ENCODE peak calls at places on chromosomes 1 and 21, in nine cellular contexts. E, F, R, O, L, K, C, N and Z are unnamed samples.

GRCh38 chr1:215833936-215834729 is 267.0 kb downstream of the KCTD3 start:
- DNase-seq in E (no peak), F (no peak), R (no peak), O (no peak), L (no peak), K (peak; percentile 68), C (peak; percentile 51), N (no peak), Z (no peak)

GRCh38 chr1:24391882-24392603 is 21.5 kb downstream of the STPG1 start:
- DNase-seq in E (peak; percentile 61), F (no peak), R (no peak), O (peak; percentile 76), L (peak; percentile 61), K (peak; percentile 55), C (peak; percentile 46), N (peak; percentile 80), Z (peak; percentile 61)

GRCh38 chr21:26818911-26819310 is 26.3 kb downstream of the ADAMTS1 start:
- DNase-seq in E (no peak), F (no peak), R (no peak), O (no peak), L (no peak), K (no peak), C (no peak), N (no peak), Z (no peak)

GRCh38 chr1:11874624-11875023 is 15.9 kb upstream of the NPPB start:
- DNase-seq in E (no peak), F (no peak), R (no peak), O (no peak), L (no peak), K (no peak), C (no peak), N (no peak), Z (no peak)

GRCh38 chr1:43376723-43377235 is 9.0 kb upstream of the ELOVL1 start:
- DNase-seq in E (no peak), F (no peak), R (no peak), O (no peak), L (no peak), K (no peak), C (no peak), N (no peak), Z (no peak)

GRCh38 chr1:176837708-176838107 is 326.8 kb downstream of the ASTN1 start:
- DNase-seq in E (no peak), F (no peak), R (no peak), O (no peak), L (no peak), K (no peak), C (no peak), N (no peak), Z (no peak)

GRCh38 chr1:217180443-217180842 is 450.4 kb downstream of the GPATCH2 start:
- DNase-seq in E (no peak), F (no peak), R (no peak), O (no peak), L (no peak), K (no peak), C (no peak), N (no peak), Z (no peak)

GRCh38 chr1:59761440-59761839 is 53.3 kb upstream of the HOOK1 start:
- DNase-seq in E (no peak), F (no peak), R (no peak), O (no peak), L (no peak), K (no peak), C (no peak), N (no peak), Z (no peak)

GRCh38 chr1:11790880-11791715 is 14.7 kb downstream of the MTHFR start:
- DNase-seq in E (peak; percentile 21), F (no peak), R (no peak), O (no peak), L (peak; percentile 99), K (peak; percentile 95), C (peak; percentile 89), N (no peak), Z (no peak)

GRCh38 chr1:39872698-39873097 is 10.6 kb downstream of the TRIT1 start:
- DNase-seq in E (no peak), F (no peak), R (no peak), O (no peak), L (no peak), K (no peak), C (no peak), N (no peak), Z (no peak)

GRCh38 chr1:178055093-178055492 is 38.8 kb upstream of the RASAL2 start:
- DNase-seq in E (peak; percentile 18), F (no peak), R (peak; percentile 64), O (peak; percentile 51), L (peak; percentile 23), K (peak; percentile 48), C (peak; percentile 70), N (peak; percentile 42), Z (peak; percentile 79)

GRCh38 chr1:41381691-41382530 is 20.7 kb downstream of the FOXO6 start:
- DNase-seq in E (no peak), F (no peak), R (no peak), O (peak; percentile 79), L (no peak), K (peak; percentile 28), C (no peak), N (no peak), Z (peak; percentile 70)

GRCh38 chr1:110218739-110219138 is 8.6 kb downstream of the KCNC4 start:
- DNase-seq in E (no peak), F (no peak), R (no peak), O (peak; percentile 57), L (no peak), K (no peak), C (no peak), N (peak; percentile 38), Z (no peak)

GRCh38 chr1:110645962-110646735 is 28.6 kb downstream of the KCNA3 start:
- DNase-seq in E (no peak), F (no peak), R (no peak), O (no peak), L (no peak), K (peak; percentile 78), C (peak; percentile 80), N (no peak), Z (peak; percentile 1)

GRCh38 chr1:4769516-4770280 is 115.3 kb downstream of the AJAP1 start:
- DNase-seq in E (no peak), F (no peak), R (no peak), O (no peak), L (no peak), K (no peak), C (no peak), N (no peak), Z (no peak)